ENCODE peak calls at places on chromosomes 4 and X, in ten cellular contexts. One of them, this sample, is unnamed.

GRCh38 chr4:71713611-71714203 is 70.2 kb downstream of the GC start:
- DNase-seq in bronchial epithelial cell: peak; percentile 57
- DNase-seq in testis: no peak
- DNase-seq in sigmoid colon: no peak
- DNase-seq in esophagus muscularis mucosa: no peak
- DNase-seq in heart right ventricle: peak; percentile 5
- DNase-seq in fibroblast of lung: peak; percentile 81
- DNase-seq in IMR-90: peak; percentile 77
- DNase-seq in GM23338: peak; percentile 51
- DNase-seq in HL-60: peak; percentile 15
- DNase-seq in this sample: no peak

GRCh38 chr4:47862297-47862696 is 24.4 kb upstream of the CORIN start:
- DNase-seq in fibroblast of lung: peak; percentile 53
- DNase-seq in esophagus muscularis mucosa: no peak
- DNase-seq in heart right ventricle: no peak
- DNase-seq in GM23338: no peak
- DNase-seq in IMR-90: peak; percentile 77
- DNase-seq in bronchial epithelial cell: no peak
- DNase-seq in testis: no peak
- DNase-seq in HL-60: no peak
- DNase-seq in sigmoid colon: no peak
- DNase-seq in this sample: no peak

GRCh38 chrX:21741869-21742701 is 15.8 kb downstream of the SMPX start:
- DNase-seq in esophagus muscularis mucosa: no peak
- DNase-seq in HL-60: no peak
- DNase-seq in GM23338: no peak
- DNase-seq in sigmoid colon: peak; percentile 67
- DNase-seq in heart right ventricle: peak; percentile 21
- DNase-seq in IMR-90: no peak
- DNase-seq in bronchial epithelial cell: no peak
- DNase-seq in testis: no peak
- DNase-seq in fibroblast of lung: no peak
- DNase-seq in this sample: no peak

GRCh38 chrX:106999002-106999975 is 723 bp downstream of the MORC4 start:
- DNase-seq in HL-60: no peak
- DNase-seq in fibroblast of lung: peak; percentile 61
- DNase-seq in GM23338: peak; percentile 42
- DNase-seq in bronchial epithelial cell: peak; percentile 42
- DNase-seq in IMR-90: peak; percentile 49
- DNase-seq in esophagus muscularis mucosa: no peak
- DNase-seq in heart right ventricle: peak; percentile 37
- DNase-seq in sigmoid colon: peak; percentile 76
- DNase-seq in testis: peak; percentile 77
- DNase-seq in this sample: no peak

GRCh38 chr4:108247511-108248088 is 78.9 kb upstream of the LEF1 start:
- DNase-seq in HL-60: no peak
- DNase-seq in IMR-90: no peak
- DNase-seq in testis: no peak
- DNase-seq in sigmoid colon: no peak
- DNase-seq in GM23338: peak; percentile 27
- DNase-seq in bronchial epithelial cell: peak; percentile 50
- DNase-seq in fibroblast of lung: no peak
- DNase-seq in esophagus muscularis mucosa: no peak
- DNase-seq in heart right ventricle: no peak
- DNase-seq in this sample: no peak

GRCh38 chrX:47166126-47166525 is 21.1 kb downstream of the RBM10 start:
- DNase-seq in bronchial epithelial cell: no peak
- DNase-seq in HL-60: no peak
- DNase-seq in IMR-90: peak; percentile 32
- DNase-seq in esophagus muscularis mucosa: no peak
- DNase-seq in sigmoid colon: no peak
- DNase-seq in heart right ventricle: no peak
- DNase-seq in GM23338: no peak
- DNase-seq in testis: no peak
- DNase-seq in fibroblast of lung: peak; percentile 43
- DNase-seq in this sample: peak; percentile 9

GRCh38 chrX:139929876-139930275 is 3.0 kb downstream of the ATP11C start:
- DNase-seq in GM23338: no peak
- DNase-seq in heart right ventricle: no peak
- DNase-seq in sigmoid colon: no peak
- DNase-seq in HL-60: no peak
- DNase-seq in fibroblast of lung: no peak
- DNase-seq in testis: no peak
- DNase-seq in IMR-90: no peak
- DNase-seq in esophagus muscularis mucosa: no peak
- DNase-seq in bronchial epithelial cell: no peak
- DNase-seq in this sample: no peak

GRCh38 chr4:4887426-4887825 is 28.0 kb downstream of the MSX1 start:
- DNase-seq in heart right ventricle: no peak
- DNase-seq in IMR-90: no peak
- DNase-seq in sigmoid colon: no peak
- DNase-seq in testis: no peak
- DNase-seq in HL-60: no peak
- DNase-seq in fibroblast of lung: no peak
- DNase-seq in bronchial epithelial cell: no peak
- DNase-seq in esophagus muscularis mucosa: no peak
- DNase-seq in GM23338: no peak
- DNase-seq in this sample: no peak

GRCh38 chrX:151985955-151986354 is 11.5 kb upstream of the GABRE start:
- DNase-seq in heart right ventricle: no peak
- DNase-seq in bronchial epithelial cell: peak; percentile 47
- DNase-seq in IMR-90: peak; percentile 5
- DNase-seq in esophagus muscularis mucosa: no peak
- DNase-seq in testis: no peak
- DNase-seq in HL-60: no peak
- DNase-seq in sigmoid colon: no peak
- DNase-seq in fibroblast of lung: peak; percentile 9
- DNase-seq in GM23338: no peak
- DNase-seq in this sample: no peak

GRCh38 chrX:40377684-40378083 is 203.1 kb upstream of the ATP6AP2 start:
- DNase-seq in testis: no peak
- DNase-seq in sigmoid colon: no peak
- DNase-seq in bronchial epithelial cell: no peak
- DNase-seq in esophagus muscularis mucosa: no peak
- DNase-seq in HL-60: no peak
- DNase-seq in heart right ventricle: no peak
- DNase-seq in GM23338: no peak
- DNase-seq in fibroblast of lung: no peak
- DNase-seq in IMR-90: no peak
- DNase-seq in this sample: no peak

GRCh38 chrX:40371376-40371775 is 209.4 kb upstream of the ATP6AP2 start:
- DNase-seq in HL-60: no peak
- DNase-seq in fibroblast of lung: no peak
- DNase-seq in heart right ventricle: no peak
- DNase-seq in testis: no peak
- DNase-seq in bronchial epithelial cell: no peak
- DNase-seq in IMR-90: no peak
- DNase-seq in GM23338: no peak
- DNase-seq in sigmoid colon: no peak
- DNase-seq in esophagus muscularis mucosa: no peak
- DNase-seq in this sample: no peak

GRCh38 chrX:40373025-40373424 is 207.7 kb upstream of the ATP6AP2 start:
- DNase-seq in esophagus muscularis mucosa: no peak
- DNase-seq in GM23338: no peak
- DNase-seq in HL-60: no peak
- DNase-seq in fibroblast of lung: no peak
- DNase-seq in testis: no peak
- DNase-seq in bronchial epithelial cell: no peak
- DNase-seq in heart right ventricle: no peak
- DNase-seq in IMR-90: no peak
- DNase-seq in sigmoid colon: no peak
- DNase-seq in this sample: no peak

GRCh38 chrX:40373641-40374040 is 207.1 kb upstream of the ATP6AP2 start:
- DNase-seq in esophagus muscularis mucosa: no peak
- DNase-seq in fibroblast of lung: no peak
- DNase-seq in sigmoid colon: no peak
- DNase-seq in IMR-90: no peak
- DNase-seq in heart right ventricle: no peak
- DNase-seq in testis: no peak
- DNase-seq in HL-60: no peak
- DNase-seq in bronchial epithelial cell: no peak
- DNase-seq in GM23338: no peak
- DNase-seq in this sample: no peak

GRCh38 chrX:40374486-40374885 is 206.3 kb upstream of the ATP6AP2 start:
- DNase-seq in testis: no peak
- DNase-seq in esophagus muscularis mucosa: no peak
- DNase-seq in GM23338: no peak
- DNase-seq in heart right ventricle: no peak
- DNase-seq in IMR-90: no peak
- DNase-seq in bronchial epithelial cell: no peak
- DNase-seq in fibroblast of lung: no peak
- DNase-seq in sigmoid colon: no peak
- DNase-seq in HL-60: no peak
- DNase-seq in this sample: no peak
- H3K27me3 ChIP-seq in testis: no peaks in the 10 kb centered on the region
- H3K27me3 ChIP-seq in esophagus muscularis mucosa: no peaks in the 10 kb centered on the region
- H3K27me3 ChIP-seq in GM23338: no peaks in the 10 kb centered on the region
- H3K27me3 ChIP-seq in heart right ventricle: no peaks in the 10 kb centered on the region
- H3K27me3 ChIP-seq in IMR-90: peaks cover 14% of the 10 kb centered on the region
- H3K27me3 ChIP-seq in bronchial epithelial cell: no peaks in the 10 kb centered on the region
- H3K27me3 ChIP-seq in fibroblast of lung: no peaks in the 10 kb centered on the region
- H3K27me3 ChIP-seq in sigmoid colon: no peaks in the 10 kb centered on the region
- H3K27me3 ChIP-seq in HL-60: no peaks in the 10 kb centered on the region
- H3K27me3 ChIP-seq in this sample: no peaks in the 10 kb centered on the region

GRCh38 chr4:123506311-123506685 is 109.7 kb downstream of the SPRY1 start:
- DNase-seq in heart right ventricle: no peak
- DNase-seq in IMR-90: no peak
- DNase-seq in sigmoid colon: no peak
- DNase-seq in esophagus muscularis mucosa: no peak
- DNase-seq in GM23338: peak; percentile 61
- DNase-seq in testis: no peak
- DNase-seq in HL-60: no peak
- DNase-seq in bronchial epithelial cell: no peak
- DNase-seq in fibroblast of lung: no peak
- DNase-seq in this sample: no peak
- H3K4me3 ChIP-seq in heart right ventricle: peak overlapping the region; percentile 49
- H3K4me3 ChIP-seq in IMR-90: no peak overlapping the region
- H3K4me3 ChIP-seq in sigmoid colon: peak overlapping the region; percentile 57
- H3K4me3 ChIP-seq in esophagus muscularis mucosa: peak overlapping the region; percentile 55
- H3K4me3 ChIP-seq in GM23338: peak overlapping the region; percentile 43
- H3K4me3 ChIP-seq in testis: peak overlapping the region; percentile 63
- H3K4me3 ChIP-seq in HL-60: no peak overlapping the region
- H3K4me3 ChIP-seq in bronchial epithelial cell: peak overlapping the region; percentile 56
- H3K4me3 ChIP-seq in fibroblast of lung: peak overlapping the region; percentile 74
- H3K4me3 ChIP-seq in this sample: peak overlapping the region; percentile 55

DNA sequence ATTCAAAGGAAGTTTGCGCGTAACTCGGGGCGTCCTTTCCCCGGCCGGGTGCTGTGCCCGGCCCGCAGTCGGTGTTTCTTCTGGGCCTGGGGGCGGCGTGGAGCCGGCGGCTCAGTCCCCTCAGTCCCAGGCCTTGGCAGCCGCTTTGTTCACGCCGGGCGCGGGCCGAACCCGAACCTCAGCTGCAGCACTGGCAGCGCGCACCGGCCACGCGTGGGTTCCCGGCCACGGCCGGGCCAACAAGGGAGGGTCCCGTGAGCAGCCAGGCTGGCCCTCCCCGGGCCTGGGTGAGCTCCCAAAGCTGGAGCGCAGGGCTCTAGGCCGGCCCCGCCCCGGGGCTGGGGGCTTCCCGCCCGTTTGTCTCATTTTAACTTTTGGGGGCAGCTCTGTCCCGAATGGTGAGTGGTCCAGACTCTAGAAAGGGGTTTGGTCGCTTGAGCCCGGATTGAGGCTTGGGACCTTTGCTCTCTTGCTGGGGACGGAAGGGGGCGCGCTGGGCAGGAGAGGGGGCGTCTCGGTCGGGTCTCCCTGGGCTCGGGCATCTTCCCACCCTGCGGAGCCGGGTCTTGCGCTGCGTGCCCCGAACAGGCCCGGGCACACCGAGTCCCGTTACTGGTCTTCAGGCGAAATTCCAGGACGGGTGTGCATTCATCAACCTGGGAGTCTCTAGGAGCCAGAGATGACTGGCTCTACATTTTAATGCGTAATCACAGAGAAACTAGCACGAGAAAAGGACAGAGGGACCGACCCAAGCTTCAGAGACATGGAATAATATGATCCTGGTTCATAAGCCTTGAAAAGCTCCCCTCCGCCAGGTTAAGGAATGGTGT is 177.1 kb downstream of the CBR4 start:
- DNase-seq in IMR-90: no peak
- DNase-seq in heart right ventricle: peak; percentile 42
- DNase-seq in esophagus muscularis mucosa: no peak
- DNase-seq in HL-60: no peak
- DNase-seq in sigmoid colon: peak; percentile 81
- DNase-seq in bronchial epithelial cell: peak; percentile 63
- DNase-seq in fibroblast of lung: no peak
- DNase-seq in testis: peak; percentile 60
- DNase-seq in GM23338: peak; percentile 78
- DNase-seq in this sample: no peak
- TF ChIP-seq CTCF in IMR-90: peak; percentile 32
- TF ChIP-seq CTCF in heart right ventricle: peak; percentile 47
- TF ChIP-seq CTCF in esophagus muscularis mucosa: peak; percentile 19
- TF ChIP-seq CTCF in HL-60: no peak
- TF ChIP-seq CTCF in sigmoid colon: no peak
- TF ChIP-seq CTCF in bronchial epithelial cell: peak; percentile 26
- TF ChIP-seq CTCF in fibroblast of lung: peak; percentile 36
- TF ChIP-seq CTCF in testis: peak; percentile 14
- TF ChIP-seq CTCF in GM23338: peak; percentile 50
- TF ChIP-seq CTCF in this sample: no peak

DNA sequence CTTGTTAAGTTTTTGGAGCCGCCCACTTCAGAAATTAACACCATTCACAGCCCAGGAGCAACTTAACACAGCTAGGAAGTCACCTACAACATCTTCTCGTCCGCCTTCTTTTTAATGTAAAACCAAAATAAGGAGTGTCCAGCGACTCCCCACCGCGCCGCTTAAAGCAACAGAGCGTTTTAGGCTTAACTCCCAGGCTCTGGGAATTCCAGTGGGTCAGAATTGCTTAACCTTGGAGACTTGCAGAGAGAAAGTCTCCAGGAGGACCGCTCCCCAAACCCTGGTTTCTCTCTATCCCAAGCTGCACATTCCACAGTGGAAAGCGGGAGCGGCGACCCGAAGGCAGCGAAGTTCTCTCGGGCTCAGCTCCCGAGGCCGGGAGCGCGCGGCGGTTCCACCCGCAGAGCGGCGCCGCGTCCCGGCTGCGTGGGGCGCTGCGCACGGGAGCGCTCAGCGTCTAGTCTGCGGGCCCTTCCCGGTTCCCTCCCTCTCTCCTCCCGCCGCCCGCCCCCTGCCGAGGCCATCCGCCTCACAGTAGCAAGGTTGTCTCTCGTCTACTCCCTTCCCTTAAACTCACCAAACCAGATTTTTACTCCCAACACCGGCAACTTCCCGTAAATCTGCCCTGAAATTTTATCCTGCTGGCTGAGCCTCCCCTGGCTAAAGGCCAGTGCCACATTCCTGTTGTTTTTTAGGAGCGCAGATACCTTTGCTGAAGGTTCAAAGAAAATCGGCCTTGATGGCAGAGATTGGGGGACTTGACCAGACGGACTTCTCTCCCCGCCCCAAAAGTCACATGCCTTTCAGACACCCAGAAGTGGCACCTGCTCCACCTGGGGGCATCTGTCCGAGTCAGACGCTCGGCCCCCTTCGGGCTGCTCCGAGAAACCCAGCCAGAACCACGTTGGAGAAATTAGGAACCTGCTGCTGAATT is at the start of gene RBM47:
- DNase-seq in HL-60: peak; percentile 36
- DNase-seq in fibroblast of lung: peak; percentile 44
- DNase-seq in sigmoid colon: peak; percentile 73
- DNase-seq in IMR-90: peak; percentile 40
- DNase-seq in esophagus muscularis mucosa: no peak
- DNase-seq in GM23338: peak; percentile 97
- DNase-seq in bronchial epithelial cell: peak; percentile 84
- DNase-seq in testis: peak; percentile 81
- DNase-seq in heart right ventricle: peak; percentile 41
- DNase-seq in this sample: no peak
- H3K27me3 ChIP-seq in HL-60: no peaks in the 10 kb centered on the region
- H3K27me3 ChIP-seq in fibroblast of lung: no peaks in the 10 kb centered on the region
- H3K27me3 ChIP-seq in sigmoid colon: no peaks in the 10 kb centered on the region
- H3K27me3 ChIP-seq in IMR-90: no peaks in the 10 kb centered on the region
- H3K27me3 ChIP-seq in esophagus muscularis mucosa: peaks cover 9% of the 10 kb centered on the region
- H3K27me3 ChIP-seq in GM23338: no peaks in the 10 kb centered on the region
- H3K27me3 ChIP-seq in bronchial epithelial cell: no peaks in the 10 kb centered on the region
- H3K27me3 ChIP-seq in testis: no peaks in the 10 kb centered on the region
- H3K27me3 ChIP-seq in heart right ventricle: no peaks in the 10 kb centered on the region
- H3K27me3 ChIP-seq in this sample: no peaks in the 10 kb centered on the region

This sample was measured in CD8-positive, alpha-beta T cell.